ENCODE peak calls at places on chromosomes 13 and 19, in ten cellular contexts. C, K, G, L, M, W, D, Z, E and J are unnamed samples.

GRCh38 chr13:48431987-48432615 is 19.2 kb upstream of the LPAR6 start:
- DNase-seq in C (peak), K (peak), G (no peak), L (no peak), M (peak), W (no peak), D (no peak), Z (no peak), E (no peak), J (peak)

GRCh38 chr13:97121894-97122293 is 100.2 kb upstream of the MBNL2 start:
- DNase-seq in C (peak), K (peak), G (no peak), L (no peak), M (no peak), W (no peak), D (no peak), Z (no peak), E (no peak), J (no peak)

GRCh38 chr19:2775556-2776430 is 7.3 kb downstream of the SGTA start:
- DNase-seq in C (peak), K (no peak), G (peak), L (peak), M (peak), W (peak), D (peak), Z (peak), E (no peak), J (peak)

GRCh38 chr19:41217741-41218140 is 1.3 kb upstream of the AXL start:
- DNase-seq in C (no peak), K (no peak), G (no peak), L (no peak), M (no peak), W (no peak), D (no peak), Z (no peak), E (no peak), J (no peak)

GRCh38 chr19:55069859-55070225 is 5.8 kb upstream of the EPS8L1 start:
- DNase-seq in C (no peak), K (no peak), G (no peak), L (no peak), M (no peak), W (no peak), D (no peak), Z (no peak), E (no peak), J (no peak)

GRCh38 chr13:100423375-100423774 is 165.2 kb downstream of the GGACT start:
- DNase-seq in C (no peak), K (peak), G (no peak), L (no peak), M (peak), W (peak), D (no peak), Z (no peak), E (no peak), J (peak)

GRCh38 chr13:30410705-30411125 is 11.6 kb upstream of the UBE2L5 start:
- DNase-seq in C (no peak), K (peak), G (no peak), L (no peak), M (no peak), W (no peak), D (no peak), Z (no peak), E (no peak), J (no peak)

GRCh38 chr19:44930088-44930487 is 11.9 kb upstream of the APOC4 start:
- DNase-seq in C (no peak), K (no peak), G (no peak), L (no peak), M (no peak), W (no peak), D (no peak), Z (no peak), E (no peak), J (no peak)

GRCh38 chr19:884420-885211 is 8.4 kb downstream of the MED16 start:
- DNase-seq in C (no peak), K (no peak), G (no peak), L (no peak), M (no peak), W (no peak), D (no peak), Z (no peak), E (no peak), J (no peak)

GRCh38 chr19:12757544-12758274 is 6.1 kb downstream of the BEST2 start:
- DNase-seq in C (peak), K (peak), G (peak), L (no peak), M (peak), W (peak), D (peak), Z (peak), E (no peak), J (peak)

GRCh38 chr13:74662895-74663294 is 528.7 kb upstream of the KLF12 start:
- DNase-seq in C (no peak), K (peak), G (no peak), L (no peak), M (peak), W (no peak), D (no peak), Z (peak), E (no peak), J (peak)

GRCh38 chr13:102090532-102090931 is 311.3 kb downstream of the FGF14 start:
- DNase-seq in C (no peak), K (no peak), G (no peak), L (no peak), M (no peak), W (no peak), D (no peak), Z (no peak), E (no peak), J (no peak)

GRCh38 chr13:102089177-102089576 is 312.7 kb downstream of the FGF14 start:
- DNase-seq in C (peak), K (peak), G (no peak), L (no peak), M (peak), W (no peak), D (no peak), Z (no peak), E (no peak), J (peak)

GRCh38 chr13:102089722-102090121 is 312.1 kb downstream of the FGF14 start:
- DNase-seq in C (no peak), K (no peak), G (no peak), L (no peak), M (no peak), W (no peak), D (no peak), Z (no peak), E (no peak), J (no peak)

DNA sequence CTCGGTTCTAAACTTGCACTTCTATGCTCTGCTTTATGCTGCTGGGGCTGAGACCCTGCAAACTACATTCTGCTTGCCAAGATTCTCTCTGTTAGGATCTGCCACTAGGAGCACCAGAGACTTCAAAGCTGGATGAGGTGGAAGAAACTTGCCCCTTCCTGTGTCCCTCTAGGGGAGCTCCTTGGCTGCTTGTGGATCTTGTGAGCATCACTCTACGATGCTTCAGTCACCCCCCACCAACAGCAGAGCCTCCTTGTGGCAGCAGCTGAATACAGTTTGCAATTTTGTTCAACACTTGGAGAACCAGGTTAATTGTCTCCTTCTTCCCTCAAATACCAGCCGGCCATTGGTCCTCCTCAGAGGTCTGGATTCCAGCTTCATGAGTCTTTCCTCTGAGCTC is 310.6 kb downstream of the FGF14 start:
- DNase-seq in C (peak), K (no peak), G (no peak), L (no peak), M (peak), W (peak), D (no peak), Z (no peak), E (no peak), J (peak)
- TF ChIP-seq CTCF in C (peak), K (no peak), G (no peak), L (no peak), M (no peak), W (peak), D (no peak), Z (no peak), E (no peak), J (peak)

GRCh38 chr13:36815069-36815468 is 4.0 kb upstream of the RFXAP start:
- DNase-seq in C (no peak), K (no peak), G (no peak), L (no peak), M (no peak), W (peak), D (no peak), Z (no peak), E (no peak), J (no peak)
- TF ChIP-seq CTCF in C (peak), K (peak), G (no peak), L (no peak), M (peak), W (peak), D (peak), Z (peak), E (no peak), J (peak)

GRCh38 chr13:106028916-106029315 is 506.5 kb downstream of the EFNB2 start:
- DNase-seq in C (peak), K (no peak), G (no peak), L (no peak), M (no peak), W (no peak), D (no peak), Z (no peak), E (no peak), J (no peak)
- TF ChIP-seq CTCF in C (no peak), K (no peak), G (no peak), L (no peak), M (no peak), W (no peak), D (no peak), Z (no peak), E (no peak), J (no peak)

DNA sequence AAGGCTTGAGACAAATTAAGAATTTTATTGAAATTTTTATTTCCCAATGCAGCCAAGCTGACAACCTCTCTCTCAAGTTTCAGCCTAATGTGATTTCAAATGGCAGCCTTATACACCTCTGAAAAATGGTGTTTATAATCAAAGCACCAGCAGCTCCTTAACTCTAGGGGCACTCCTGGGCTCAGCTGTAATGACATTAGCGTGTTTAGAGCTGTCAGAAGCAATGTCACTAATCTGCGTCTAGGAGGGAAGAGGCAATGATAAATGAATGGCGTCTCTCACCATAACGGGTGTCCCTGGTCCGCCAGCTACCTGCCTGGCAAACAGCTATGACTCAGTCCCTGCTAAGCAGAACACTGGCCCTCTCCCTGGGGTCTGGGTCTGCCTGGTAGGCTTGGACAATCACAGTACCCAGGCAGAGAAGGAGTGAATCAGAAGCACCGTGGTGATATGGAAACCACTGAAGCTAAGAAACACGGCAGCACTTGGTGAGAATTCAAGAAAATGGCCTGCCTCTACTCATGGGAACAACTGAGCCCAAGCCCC is 131.8 kb upstream of the VSTM2B start:
- DNase-seq in C (no peak), K (no peak), G (no peak), L (no peak), M (no peak), W (no peak), D (no peak), Z (no peak), E (no peak), J (no peak)
- TF ChIP-seq CTCF in C (no peak), K (no peak), G (no peak), L (no peak), M (no peak), W (no peak), D (no peak), Z (no peak), E (no peak), J (no peak)

DNA sequence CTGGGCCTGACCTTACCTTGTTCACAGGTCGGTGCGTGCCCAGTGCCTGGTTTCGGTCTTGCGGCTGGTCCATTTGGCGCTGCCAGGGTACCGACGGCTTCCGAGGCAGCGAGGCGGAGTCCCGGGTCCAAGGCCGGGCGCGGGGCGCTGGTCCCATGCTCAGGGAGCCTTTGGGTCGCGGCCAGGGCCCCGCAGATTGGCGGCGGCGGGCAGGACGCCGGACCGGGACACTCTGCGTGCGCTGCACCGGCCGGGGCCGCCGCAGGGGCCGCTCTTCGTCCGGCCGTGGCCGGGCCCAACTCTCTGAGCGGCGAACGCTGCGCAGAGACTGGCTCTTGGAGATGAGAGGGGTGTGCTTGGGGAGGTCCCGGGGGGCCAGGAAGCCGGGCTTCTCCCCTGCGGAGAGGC is 3.3 kb upstream of the WIZ start:
- DNase-seq in C (no peak), K (no peak), G (no peak), L (no peak), M (no peak), W (no peak), D (peak), Z (no peak), E (no peak), J (no peak)
- TF ChIP-seq CTCF in C (no peak), K (peak), G (peak), L (peak), M (no peak), W (no peak), D (peak), Z (no peak), E (peak), J (peak)